ENCODE peak calls at places on chromosomes 6 and 20, in four cellular contexts. J, V, D and L are unnamed samples.

GRCh38 chr6:2917065-2917464 is 14.0 kb upstream of the SERPINB9 start:
- DNase-seq in J (no peak), V (no peak), D (peak), L (no peak)

GRCh38 chr6:51093899-51094665 is 275.4 kb downstream of the TFAP2B start:
- DNase-seq in J (no peak), V (no peak), D (no peak), L (no peak)

GRCh38 chr6:133705731-133706130 is 183.2 kb upstream of the TCF21 start:
- DNase-seq in J (no peak), V (no peak), D (no peak), L (no peak)

GRCh38 chr6:53065266-53066058 is at the start of gene FBXO9:
- DNase-seq in J (peak), V (peak), D (peak), L (no peak)

GRCh38 chr6:133730881-133731280 is 158.0 kb upstream of the TCF21 start:
- DNase-seq in J (no peak), V (no peak), D (no peak), L (no peak)

GRCh38 chr20:24795444-24795843 is 153.6 kb upstream of the CST7 start:
- DNase-seq in J (no peak), V (no peak), D (no peak), L (no peak)

GRCh38 chr6:63644668-63645326 is 9.2 kb downstream of the PHF3 start:
- DNase-seq in J (no peak), V (no peak), D (no peak), L (no peak)

GRCh38 chr6:137025786-137026730 is 18.7 kb downstream of the IL20RA start:
- DNase-seq in J (no peak), V (no peak), D (no peak), L (peak)

GRCh38 chr6:154433477-154434241 is 76.8 kb downstream of the CNKSR3 start:
- DNase-seq in J (no peak), V (no peak), D (no peak), L (no peak)

GRCh38 chr20:59850018-59850641 is 83.3 kb downstream of the SYCP2 start:
- DNase-seq in J (no peak), V (no peak), D (peak), L (peak)

GRCh38 chr6:127347188-127347587 is 3.8 kb upstream of the ECHDC1 start:
- DNase-seq in J (no peak), V (no peak), D (no peak), L (no peak)

GRCh38 chr6:165871571-165871970 is 208.5 kb upstream of the PDE10A start:
- DNase-seq in J (no peak), V (no peak), D (no peak), L (no peak)

GRCh38 chr20:58718729-58719128 is 26.1 kb downstream of the NPEPL1 start:
- DNase-seq in J (no peak), V (peak), D (no peak), L (no peak)

GRCh38 chr6:134165827-134166226 is 113.4 kb upstream of the SLC2A12 start:
- DNase-seq in J (no peak), V (no peak), D (no peak), L (no peak)

GRCh38 chr20:13302647-13303425 is 81.8 kb downstream of the ISM1 start:
- DNase-seq in J (peak), V (peak), D (peak), L (no peak)

GRCh38 chr20:13419445-13419844 is 198.4 kb downstream of the ISM1 start:
- DNase-seq in J (no peak), V (no peak), D (no peak), L (no peak)

GRCh38 chr6:113969888-113970807 is 800 bp downstream of the HDAC2 start:
- DNase-seq in J (peak), V (peak), D (peak), L (no peak)

GRCh38 chr6:39370021-39370420 is 47.5 kb upstream of the KCNK16 start:
- DNase-seq in J (no peak), V (no peak), D (no peak), L (no peak)

GRCh38 chr6:6008114-6008647 is 1.5 kb upstream of the NRN1 start:
- DNase-seq in J (no peak), V (no peak), D (no peak), L (no peak)

GRCh38 chr20:33373735-33374605 is 27.3 kb downstream of the CDK5RAP1 start:
- DNase-seq in J (no peak), V (no peak), D (no peak), L (no peak)

GRCh38 chr6:84581494-84582259 is 182.7 kb downstream of the TBX18 start:
- DNase-seq in J (no peak), V (no peak), D (no peak), L (no peak)

GRCh38 chr6:90343581-90343980 is 46.9 kb upstream of the BACH2 start:
- DNase-seq in J (peak), V (no peak), D (no peak), L (no peak)
- TF ChIP-seq USF1 in J (no peak), V (no peak), D (no peak), L (no peak)

GRCh38 chr20:21677781-21678180 is 27.7 kb upstream of the PAX1 start:
- DNase-seq in J (no peak), V (no peak), D (no peak), L (no peak)
- TF ChIP-seq USF1 in J (no peak), V (no peak), D (no peak), L (no peak)

DNA sequence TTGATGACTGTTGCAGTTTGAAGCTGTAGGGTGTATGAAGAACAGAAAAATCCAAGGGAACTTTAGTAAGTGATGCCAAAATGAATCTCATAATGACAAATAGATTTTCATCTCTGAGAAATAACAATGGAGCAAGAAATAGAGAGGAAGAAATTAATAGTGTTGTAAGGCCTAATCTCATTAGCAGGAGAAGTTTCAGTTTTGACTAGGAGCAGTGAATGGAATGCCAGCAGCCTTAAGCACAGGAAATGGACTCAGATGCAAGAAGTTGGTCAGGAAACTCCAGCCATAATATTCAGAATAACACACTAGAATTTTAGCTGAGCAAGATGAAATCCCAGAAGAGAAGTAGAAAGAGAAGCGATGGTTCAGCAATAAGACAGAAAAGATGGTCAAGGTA is 23.9 kb downstream of the ATXN1 start:
- DNase-seq in J (no peak), V (no peak), D (no peak), L (no peak)
- TF ChIP-seq USF1 in J (no peak), V (no peak), D (no peak), L (no peak)

GRCh38 chr6:168690271-168690670 is 249.3 kb downstream of the SMOC2 start:
- DNase-seq in J (no peak), V (no peak), D (no peak), L (no peak)

GRCh38 chr6:168699631-168700315 is 258.8 kb downstream of the SMOC2 start:
- DNase-seq in J (peak), V (no peak), D (no peak), L (no peak)

GRCh38 chr6:168698923-168699322 is 257.9 kb downstream of the SMOC2 start:
- DNase-seq in J (no peak), V (no peak), D (no peak), L (no peak)

GRCh38 chr6:168700880-168701279 is 259.9 kb downstream of the SMOC2 start:
- DNase-seq in J (no peak), V (no peak), D (no peak), L (no peak)

GRCh38 chr6:168695701-168696100 is 254.7 kb downstream of the SMOC2 start:
- DNase-seq in J (no peak), V (peak), D (no peak), L (no peak)
- TF ChIP-seq USF1 in J (no peak), V (no peak), D (no peak), L (no peak)

GRCh38 chr6:153167026-153167891 is 36.2 kb upstream of the RGS17 start:
- DNase-seq in J (no peak), V (no peak), D (no peak), L (no peak)

GRCh38 chr6:153167907-153168306 is 36.8 kb upstream of the RGS17 start:
- DNase-seq in J (no peak), V (no peak), D (no peak), L (no peak)

GRCh38 chr6:153172815-153173214 is 41.7 kb upstream of the RGS17 start:
- DNase-seq in J (peak), V (no peak), D (no peak), L (no peak)

DNA sequence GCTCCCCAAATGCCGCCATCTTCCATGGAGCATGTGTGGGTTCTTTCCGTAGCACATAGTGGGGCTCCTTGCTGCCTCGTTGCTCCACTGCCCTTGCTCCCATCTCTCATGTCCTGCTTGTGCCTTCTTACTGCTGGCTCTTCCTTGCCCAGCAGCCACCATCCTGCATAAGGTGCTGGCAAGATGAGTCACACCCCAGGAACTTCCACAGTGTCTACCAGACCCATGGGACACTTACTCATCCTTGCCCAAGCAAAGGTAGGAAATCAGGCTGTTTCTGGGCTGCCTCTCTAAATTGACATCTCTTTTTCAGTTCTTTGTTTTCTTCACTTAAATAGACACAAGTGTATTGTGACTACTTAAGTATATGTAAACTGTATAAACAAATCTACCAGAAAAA is 39.4 kb upstream of the RGS17 start:
- DNase-seq in J (no peak), V (no peak), D (no peak), L (no peak)
- TF ChIP-seq USF1 in J (no peak), V (no peak), D (no peak), L (no peak)

GRCh38 chr20:34773726-34774125 is 51.7 kb downstream of the NCOA6 start:
- DNase-seq in J (no peak), V (no peak), D (no peak), L (no peak)
- TF ChIP-seq USF1 in J (no peak), V (no peak), D (no peak), L (no peak)

DNA sequence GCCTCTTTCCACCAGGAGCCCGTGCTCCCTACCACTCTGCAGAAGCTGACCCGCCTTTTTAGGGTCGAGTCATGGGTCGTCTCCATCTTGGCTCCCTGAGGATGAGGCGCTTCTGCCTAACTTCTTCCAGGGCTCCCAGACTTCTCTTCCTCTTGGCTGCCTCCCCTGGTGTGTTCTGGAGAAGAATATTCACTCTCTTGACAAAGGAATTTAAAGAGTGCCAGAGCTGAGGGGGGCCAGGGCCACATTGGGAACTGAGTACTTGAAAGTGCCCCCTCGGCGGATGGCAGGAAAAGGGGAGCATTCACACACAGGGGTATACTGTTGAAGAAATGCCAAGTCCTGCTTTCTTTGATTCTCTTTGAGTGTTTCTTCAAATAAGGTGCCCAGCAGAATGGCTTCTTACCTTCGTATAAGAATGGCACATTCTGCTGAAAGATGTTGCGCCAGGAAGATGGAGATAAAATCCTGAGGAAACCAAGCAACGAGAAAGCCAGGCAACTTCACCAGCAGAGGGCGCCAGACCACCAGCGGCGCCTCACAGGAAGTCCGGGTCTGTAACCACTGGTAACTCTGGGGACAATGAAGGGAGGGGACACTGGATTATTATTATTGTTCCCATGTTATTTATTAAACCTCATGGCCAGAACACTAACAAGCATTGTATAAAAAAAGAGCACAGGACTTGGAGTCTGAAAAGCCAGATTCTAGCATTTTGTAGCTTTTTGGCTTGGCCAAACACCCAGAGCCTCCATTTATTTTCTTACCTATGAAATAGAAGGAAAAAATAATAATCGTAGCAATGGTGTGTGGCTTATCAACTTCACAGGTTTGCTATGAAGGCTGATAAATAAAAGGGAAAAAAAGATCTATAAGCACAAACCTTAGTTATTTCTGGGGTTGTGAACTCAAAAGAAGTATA is 176.7 kb downstream of the HACE1 start:
- DNase-seq in J (peak), V (peak), D (peak), L (no peak)
- TF ChIP-seq USF1 in J (no peak), V (no peak), D (no peak), L (no peak)

GRCh38 chr6:65776332-65776731 is 69.3 kb upstream of the EYS start:
- DNase-seq in J (no peak), V (no peak), D (no peak), L (no peak)
- TF ChIP-seq USF1 in J (no peak), V (no peak), D (no peak), L (no peak)

GRCh38 chr6:106444777-106445507 is 84.4 kb downstream of the CRYBG1 start:
- DNase-seq in J (peak), V (no peak), D (peak), L (peak)
- TF ChIP-seq USF1 in J (no peak), V (no peak), D (no peak), L (no peak)

GRCh38 chr6:88587158-88587537 is 376.3 kb downstream of the RNGTT start:
- DNase-seq in J (no peak), V (no peak), D (no peak), L (no peak)

GRCh38 chr6:88585081-88585692 is 378.2 kb downstream of the RNGTT start:
- DNase-seq in J (no peak), V (no peak), D (no peak), L (no peak)

GRCh38 chr6:88588938-88589337 is 374.5 kb downstream of the RNGTT start:
- DNase-seq in J (no peak), V (no peak), D (no peak), L (no peak)

GRCh38 chr6:88584581-88584980 is 378.8 kb downstream of the RNGTT start:
- DNase-seq in J (no peak), V (no peak), D (no peak), L (no peak)

GRCh38 chr6:88586371-88587157 is 376.9 kb downstream of the RNGTT start:
- DNase-seq in J (no peak), V (no peak), D (no peak), L (no peak)
- TF ChIP-seq USF1 in J (no peak), V (no peak), D (no peak), L (no peak)